ENCODE peak calls at places on chromosomes 4 and X, in eight cellular contexts. V is T-cell; Y is stimulated activated CD4-positive, alpha-beta T cell treated with anti-CD3 and anti-CD28 coated beads, Interleukin-2, amount 100 ng/mL, for 48 hours; D is frontal cortex; T is GM23338; C is HL-60; J is OCI-M1; F is iPS-NIHi11. K is an unnamed sample.

GRCh38 chr4:78990938-78991810 is 51.9 kb upstream of the PAQR3 start:
- DNase-seq in V (no peak), Y (no peak), D (no peak), T (no peak), C (no peak), J (no peak), F (no peak), K (no peak)

GRCh38 chr4:24428850-24429249 is 155.5 kb downstream of the DHX15 start:
- DNase-seq in V (no peak), Y (no peak), D (no peak), T (no peak), C (no peak), J (no peak), F (peak), K (no peak)

GRCh38 chr4:145473203-145473602 is 8.4 kb upstream of the SMAD1 start:
- DNase-seq in V (no peak), Y (no peak), D (no peak), T (no peak), C (no peak), J (no peak), F (no peak), K (no peak)

GRCh38 chr4:1009647-1010521 is 1.5 kb upstream of the FGFRL1 start:
- DNase-seq in V (peak), Y (peak), D (peak), T (peak), C (peak), J (peak), F (peak), K (peak)

GRCh38 chrX:108122748-108123147 is 31.2 kb downstream of the ATG4A start:
- DNase-seq in V (no peak), Y (no peak), D (no peak), T (no peak), C (no peak), J (no peak), F (no peak), K (no peak)

GRCh38 chrX:7926501-7926900 is 712 bp downstream of the PNPLA4 start:
- DNase-seq in V (no peak), Y (no peak), D (no peak), T (no peak), C (no peak), J (peak), F (no peak), K (no peak)

GRCh38 chr4:3299538-3300197 is 6.8 kb downstream of the RGS12 start:
- DNase-seq in V (no peak), Y (no peak), D (no peak), T (no peak), C (no peak), J (no peak), F (no peak), K (no peak)

GRCh38 chr4:69773443-69773842 is 13.0 kb upstream of the SULT1B1 start:
- DNase-seq in V (no peak), Y (no peak), D (no peak), T (no peak), C (no peak), J (no peak), F (no peak), K (no peak)

GRCh38 chr4:11966782-11967181 is 538.1 kb upstream of the HS3ST1 start:
- DNase-seq in V (no peak), Y (no peak), D (no peak), T (no peak), C (no peak), J (no peak), F (no peak), K (no peak)

GRCh38 chr4:13289391-13289790 is 194.7 kb downstream of the RAB28 start:
- DNase-seq in V (no peak), Y (no peak), D (no peak), T (no peak), C (no peak), J (no peak), F (no peak), K (no peak)

GRCh38 chr4:69095301-69095731 is 958 bp upstream of the UGT2B7 start:
- DNase-seq in V (no peak), Y (no peak), D (no peak), T (no peak), C (no peak), J (no peak), F (no peak), K (no peak)

GRCh38 chrX:153448556-153449280 is 2.9 kb upstream of the TREX2 start:
- DNase-seq in V (no peak), Y (no peak), D (no peak), T (no peak), C (no peak), J (no peak), F (no peak), K (no peak)

GRCh38 chr4:184432127-184432922 is 42.0 kb downstream of the IRF2 start:
- DNase-seq in V (no peak), Y (no peak), D (no peak), T (no peak), C (no peak), J (no peak), F (no peak), K (no peak)

GRCh38 chr4:98661356-98662054 is 3.1 kb upstream of the TSPAN5 start:
- DNase-seq in V (no peak), Y (no peak), D (no peak), T (peak), C (no peak), J (no peak), F (no peak), K (no peak)

GRCh38 chrX:37509349-37509748 is 62.1 kb upstream of the LANCL3 start:
- DNase-seq in V (no peak), Y (no peak), D (no peak), T (peak), C (no peak), J (peak), F (no peak), K (no peak)

GRCh38 chrX:32678487-32678886 is 532.9 kb downstream of the DMD start:
- DNase-seq in V (no peak), Y (no peak), D (no peak), T (no peak), C (no peak), J (no peak), F (no peak), K (no peak)

GRCh38 chr4:138055890-138056289 is 186.3 kb downstream of the SLC7A11 start:
- DNase-seq in V (no peak), Y (no peak), D (no peak), T (no peak), C (no peak), J (no peak), F (no peak), K (no peak)

K was measured in T47D.